ENCODE peak calls at places on chromosome 21, in nine cellular contexts. U is omental fat pad, Q is glutamatergic neuron, G is NCI-H1436 treated with DMSO at 0.1 percent for 48 hours, H is foreskin fibroblast, J is HepG2, T is GM12864, X is naive B cell, V is H54. W is an unnamed sample.

GRCh38 chr21:27795418-27795817 is 828.5 kb upstream of the ADAMTS5 start:
- DNase-seq in U (no peak), Q (no peak), G (no peak), H (no peak), J (no peak), T (no peak), X (no peak), V (no peak), W (no peak)

GRCh38 chr21:21297211-21297610 is 299.0 kb downstream of the NCAM2 start:
- DNase-seq in U (no peak), Q (no peak), G (no peak), H (no peak), J (no peak), T (no peak), X (no peak), V (no peak), W (no peak)

GRCh38 chr21:44834231-44834950 is 16.5 kb upstream of the SUMO3 start:
- DNase-seq in U (no peak), Q (no peak), G (no peak), H (no peak), J (no peak), T (no peak), X (no peak), V (no peak), W (no peak)

GRCh38 chr21:32413697-32414578 is 1.4 kb downstream of the EVA1C start:
- DNase-seq in U (no peak), Q (no peak), G (no peak), H (peak; percentile 49), J (no peak), T (no peak), X (no peak), V (no peak), W (no peak)

GRCh38 chr21:37006521-37007291 is at the start of gene RIPPLY3:
- DNase-seq in U (no peak), Q (peak; percentile 55), G (no peak), H (peak; percentile 38), J (no peak), T (no peak), X (no peak), V (no peak), W (no peak)

GRCh38 chr21:35189077-35189863 is 140.2 kb upstream of the RUNX1 start:
- DNase-seq in U (no peak), Q (no peak), G (no peak), H (peak; percentile 93), J (no peak), T (peak; percentile 74), X (peak; percentile 73), V (no peak), W (no peak)

GRCh38 chr21:44529503-44530125 is 10.4 kb downstream of the KRTAP10-1 start:
- DNase-seq in U (no peak), Q (peak; percentile 1), G (no peak), H (no peak), J (no peak), T (no peak), X (no peak), V (no peak), W (no peak)

GRCh38 chr21:41581592-41582228 is 73.8 kb upstream of the TMPRSS2 start:
- DNase-seq in U (no peak), Q (no peak), G (no peak), H (no peak), J (no peak), T (no peak), X (no peak), V (no peak), W (peak; percentile 5)

GRCh38 chr21:31530364-31530763 is 129.1 kb upstream of the SOD1 start:
- DNase-seq in U (no peak), Q (no peak), G (no peak), H (no peak), J (no peak), T (no peak), X (no peak), V (no peak), W (no peak)

GRCh38 chr21:39208624-39209333 is 25.5 kb upstream of the PSMG1 start:
- DNase-seq in U (no peak), Q (no peak), G (no peak), H (peak; percentile 7), J (no peak), T (no peak), X (no peak), V (no peak), W (no peak)

GRCh38 chr21:31473685-31474345 is 129.8 kb upstream of the TIAM1 start:
- DNase-seq in U (no peak), Q (no peak), G (no peak), H (no peak), J (no peak), T (no peak), X (no peak), V (no peak), W (no peak)

GRCh38 chr21:45592208-45592619 is 50.0 kb upstream of the SLC19A1 start:
- DNase-seq in U (no peak), Q (no peak), G (no peak), H (no peak), J (no peak), T (peak; percentile 81), X (peak; percentile 36), V (no peak), W (no peak)

GRCh38 chr21:34166468-34166867 is 93.1 kb downstream of the MRPS6 start:
- DNase-seq in U (no peak), Q (no peak), G (no peak), H (peak; percentile 14), J (no peak), T (no peak), X (no peak), V (no peak), W (no peak)

GRCh38 chr21:26809745-26810144 is 35.5 kb downstream of the ADAMTS1 start:
- DNase-seq in U (no peak), Q (no peak), G (no peak), H (no peak), J (no peak), T (no peak), X (no peak), V (no peak), W (no peak)

GRCh38 chr21:37257526-37257966 is 9.6 kb downstream of the VPS26C start:
- DNase-seq in U (no peak), Q (peak; percentile 69), G (no peak), H (no peak), J (peak; percentile 57), T (peak; percentile 55), X (peak; percentile 57), V (peak; percentile 40), W (no peak)

GRCh38 chr21:31203371-31204054 is 140.5 kb downstream of the TIAM1 start:
- DNase-seq in U (no peak), Q (no peak), G (no peak), H (peak; percentile 41), J (no peak), T (no peak), X (no peak), V (peak; percentile 14), W (no peak)

GRCh38 chr21:38825269-38825668 is 19.5 kb downstream of the ETS2 start:
- DNase-seq in U (no peak), Q (no peak), G (no peak), H (no peak), J (no peak), T (no peak), X (no peak), V (no peak), W (no peak)

GRCh38 chr21:28699591-28700259 is 293.0 kb downstream of the LTN1 start:
- DNase-seq in U (no peak), Q (no peak), G (no peak), H (peak; percentile 66), J (no peak), T (no peak), X (no peak), V (no peak), W (no peak)

GRCh38 chr21:26124421-26124833 is 46.1 kb downstream of the APP start:
- DNase-seq in U (no peak), Q (no peak), G (no peak), H (peak; percentile 20), J (no peak), T (no peak), X (no peak), V (no peak), W (no peak)

GRCh38 chr21:34926784-34927548 is 122.1 kb downstream of the RUNX1 start:
- DNase-seq in U (no peak), Q (no peak), G (no peak), H (peak; percentile 65), J (peak; percentile 72), T (no peak), X (no peak), V (peak; percentile 30), W (no peak)

GRCh38 chr21:40254540-40255455 is 387.6 kb downstream of the PCP4 start:
- DNase-seq in U (no peak), Q (no peak), G (no peak), H (peak; percentile 6), J (no peak), T (no peak), X (no peak), V (no peak), W (no peak)

GRCh38 chr21:45555251-45555556 is 13.0 kb upstream of the SLC19A1 start:
- DNase-seq in U (no peak), Q (no peak), G (no peak), H (no peak), J (no peak), T (no peak), X (no peak), V (no peak), W (no peak)

GRCh38 chr21:37702241-37702640 is 214.0 kb downstream of the KCNJ6 start:
- DNase-seq in U (no peak), Q (no peak), G (no peak), H (no peak), J (no peak), T (no peak), X (no peak), V (no peak), W (no peak)

GRCh38 chr21:45709696-45710268 is 66.3 kb downstream of the PCBP3 start:
- DNase-seq in U (no peak), Q (no peak), G (no peak), H (no peak), J (peak; percentile 11), T (no peak), X (no peak), V (no peak), W (no peak)

GRCh38 chr21:43771199-43771675 is 4.9 kb downstream of the CSTB start:
- DNase-seq in U (no peak), Q (no peak), G (no peak), H (peak; percentile 24), J (no peak), T (no peak), X (no peak), V (no peak), W (no peak)

GRCh38 chr21:32463889-32464300 is 51.4 kb downstream of the EVA1C start:
- DNase-seq in U (no peak), Q (no peak), G (no peak), H (peak; percentile 85), J (peak; percentile 82), T (no peak), X (no peak), V (peak; percentile 58), W (no peak)

GRCh38 chr21:36848875-36849274 is 117.6 kb downstream of the HLCS start:
- DNase-seq in U (no peak), Q (no peak), G (no peak), H (no peak), J (no peak), T (no peak), X (no peak), V (no peak), W (no peak)

GRCh38 chr21:44820851-44821250 is 3.0 kb upstream of the SUMO3 start:
- DNase-seq in U (no peak), Q (no peak), G (no peak), H (peak; percentile 85), J (no peak), T (no peak), X (no peak), V (no peak), W (no peak)

GRCh38 chr21:45792682-45793383 is 149.3 kb downstream of the PCBP3 start:
- DNase-seq in U (no peak), Q (no peak), G (no peak), H (no peak), J (no peak), T (no peak), X (no peak), V (no peak), W (no peak)

GRCh38 chr21:34967509-34968289 is 81.4 kb downstream of the RUNX1 start:
- DNase-seq in U (no peak), Q (no peak), G (no peak), H (peak; percentile 46), J (peak; percentile 42), T (no peak), X (no peak), V (peak; percentile 27), W (no peak)

W was measured in breast epithelium.